ENCODE peak calls at places on chromosomes 13 and 19, in ten cellular contexts. One of them, this sample, is unnamed.

GRCh38 chr13:110645750-110646149 is 30.4 kb downstream of the NAXD start:
- DNase-seq in heart left ventricle: no peak
- DNase-seq in body of pancreas: no peak
- DNase-seq in hippocampal formation: no peak
- DNase-seq in NCI-H1930: no peak
- DNase-seq in AG04450: no peak
- DNase-seq in GM19239: no peak
- DNase-seq in stimulated activated CD8-positive, alpha-beta memory T cell treated with anti-CD3 and anti-CD28 coated beads, Interleukin-12 subunit alpha, Interleukin-12 subunit beta, amount 100 ng/mL, for 4 hours: no peak
- DNase-seq in adrenal gland: no peak
- DNase-seq in ascending aorta: peak; percentile 62
- DNase-seq in this sample: no peak

GRCh38 chr13:27168870-27169525 is 2.6 kb downstream of the USP12 start:
- DNase-seq in body of pancreas: no peak
- DNase-seq in ascending aorta: no peak
- DNase-seq in NCI-H1930: no peak
- DNase-seq in adrenal gland: no peak
- DNase-seq in AG04450: no peak
- DNase-seq in heart left ventricle: no peak
- DNase-seq in stimulated activated CD8-positive, alpha-beta memory T cell treated with anti-CD3 and anti-CD28 coated beads, Interleukin-12 subunit alpha, Interleukin-12 subunit beta, amount 100 ng/mL, for 4 hours: no peak
- DNase-seq in hippocampal formation: no peak
- DNase-seq in GM19239: no peak
- DNase-seq in this sample: no peak

GRCh38 chr13:23321534-23322241 is 111.8 kb downstream of the SACS start:
- DNase-seq in hippocampal formation: no peak
- DNase-seq in stimulated activated CD8-positive, alpha-beta memory T cell treated with anti-CD3 and anti-CD28 coated beads, Interleukin-12 subunit alpha, Interleukin-12 subunit beta, amount 100 ng/mL, for 4 hours: no peak
- DNase-seq in adrenal gland: peak; percentile 57
- DNase-seq in NCI-H1930: no peak
- DNase-seq in heart left ventricle: peak; percentile 45
- DNase-seq in body of pancreas: peak; percentile 28
- DNase-seq in ascending aorta: peak; percentile 92
- DNase-seq in GM19239: peak; percentile 33
- DNase-seq in AG04450: peak; percentile 67
- DNase-seq in this sample: peak; percentile 96

GRCh38 chr13:75792526-75793187 is 156.5 kb downstream of the LMO7 start:
- DNase-seq in adrenal gland: no peak
- DNase-seq in AG04450: peak; percentile 26
- DNase-seq in stimulated activated CD8-positive, alpha-beta memory T cell treated with anti-CD3 and anti-CD28 coated beads, Interleukin-12 subunit alpha, Interleukin-12 subunit beta, amount 100 ng/mL, for 4 hours: no peak
- DNase-seq in ascending aorta: no peak
- DNase-seq in NCI-H1930: no peak
- DNase-seq in hippocampal formation: no peak
- DNase-seq in heart left ventricle: peak; percentile 36
- DNase-seq in body of pancreas: peak; percentile 42
- DNase-seq in GM19239: no peak
- DNase-seq in this sample: peak; percentile 36

GRCh38 chr19:38266981-38267597 is 2.7 kb downstream of the SPINT2 start:
- DNase-seq in GM19239: no peak
- DNase-seq in body of pancreas: peak; percentile 45
- DNase-seq in NCI-H1930: no peak
- DNase-seq in adrenal gland: no peak
- DNase-seq in AG04450: peak; percentile 29
- DNase-seq in stimulated activated CD8-positive, alpha-beta memory T cell treated with anti-CD3 and anti-CD28 coated beads, Interleukin-12 subunit alpha, Interleukin-12 subunit beta, amount 100 ng/mL, for 4 hours: no peak
- DNase-seq in heart left ventricle: no peak
- DNase-seq in hippocampal formation: no peak
- DNase-seq in ascending aorta: no peak
- DNase-seq in this sample: peak; percentile 59

GRCh38 chr13:67296511-67296910 is 66.4 kb upstream of the PCDH9 start:
- DNase-seq in heart left ventricle: no peak
- DNase-seq in adrenal gland: no peak
- DNase-seq in stimulated activated CD8-positive, alpha-beta memory T cell treated with anti-CD3 and anti-CD28 coated beads, Interleukin-12 subunit alpha, Interleukin-12 subunit beta, amount 100 ng/mL, for 4 hours: no peak
- DNase-seq in GM19239: no peak
- DNase-seq in body of pancreas: no peak
- DNase-seq in NCI-H1930: no peak
- DNase-seq in hippocampal formation: no peak
- DNase-seq in ascending aorta: no peak
- DNase-seq in AG04450: no peak
- DNase-seq in this sample: peak; percentile 18

GRCh38 chr19:12126707-12127106 is 13.4 kb downstream of the ZNF20 start:
- DNase-seq in ascending aorta: no peak
- DNase-seq in GM19239: no peak
- DNase-seq in heart left ventricle: no peak
- DNase-seq in AG04450: no peak
- DNase-seq in NCI-H1930: no peak
- DNase-seq in stimulated activated CD8-positive, alpha-beta memory T cell treated with anti-CD3 and anti-CD28 coated beads, Interleukin-12 subunit alpha, Interleukin-12 subunit beta, amount 100 ng/mL, for 4 hours: no peak
- DNase-seq in body of pancreas: peak; percentile 11
- DNase-seq in adrenal gland: no peak
- DNase-seq in hippocampal formation: no peak
- DNase-seq in this sample: no peak

GRCh38 chr19:13208131-13208963 is 58.1 kb downstream of the IER2 start:
- DNase-seq in hippocampal formation: no peak
- DNase-seq in NCI-H1930: no peak
- DNase-seq in GM19239: peak; percentile 94
- DNase-seq in body of pancreas: peak; percentile 24
- DNase-seq in ascending aorta: peak; percentile 80
- DNase-seq in AG04450: peak; percentile 63
- DNase-seq in adrenal gland: peak; percentile 47
- DNase-seq in heart left ventricle: peak; percentile 72
- DNase-seq in stimulated activated CD8-positive, alpha-beta memory T cell treated with anti-CD3 and anti-CD28 coated beads, Interleukin-12 subunit alpha, Interleukin-12 subunit beta, amount 100 ng/mL, for 4 hours: peak; percentile 24
- DNase-seq in this sample: peak; percentile 68

GRCh38 chr13:38348890-38349289 is 761 bp upstream of the UFM1 start:
- DNase-seq in stimulated activated CD8-positive, alpha-beta memory T cell treated with anti-CD3 and anti-CD28 coated beads, Interleukin-12 subunit alpha, Interleukin-12 subunit beta, amount 100 ng/mL, for 4 hours: peak; percentile 6
- DNase-seq in AG04450: no peak
- DNase-seq in GM19239: no peak
- DNase-seq in body of pancreas: no peak
- DNase-seq in hippocampal formation: peak; percentile 52
- DNase-seq in NCI-H1930: no peak
- DNase-seq in ascending aorta: no peak
- DNase-seq in heart left ventricle: no peak
- DNase-seq in adrenal gland: no peak
- DNase-seq in this sample: peak; percentile 25

GRCh38 chr13:33328691-33329090 is 43.1 kb upstream of the STARD13 start:
- DNase-seq in heart left ventricle: no peak
- DNase-seq in AG04450: no peak
- DNase-seq in NCI-H1930: no peak
- DNase-seq in GM19239: no peak
- DNase-seq in body of pancreas: no peak
- DNase-seq in adrenal gland: no peak
- DNase-seq in ascending aorta: no peak
- DNase-seq in hippocampal formation: no peak
- DNase-seq in stimulated activated CD8-positive, alpha-beta memory T cell treated with anti-CD3 and anti-CD28 coated beads, Interleukin-12 subunit alpha, Interleukin-12 subunit beta, amount 100 ng/mL, for 4 hours: no peak
- DNase-seq in this sample: peak; percentile 43

GRCh38 chr19:40365613-40366401 is 17.3 kb downstream of the PLD3 start:
- DNase-seq in AG04450: peak; percentile 39
- DNase-seq in GM19239: peak; percentile 94
- DNase-seq in NCI-H1930: no peak
- DNase-seq in body of pancreas: peak; percentile 63
- DNase-seq in stimulated activated CD8-positive, alpha-beta memory T cell treated with anti-CD3 and anti-CD28 coated beads, Interleukin-12 subunit alpha, Interleukin-12 subunit beta, amount 100 ng/mL, for 4 hours: peak; percentile 19
- DNase-seq in adrenal gland: peak; percentile 78
- DNase-seq in hippocampal formation: no peak
- DNase-seq in ascending aorta: no peak
- DNase-seq in heart left ventricle: peak; percentile 63
- DNase-seq in this sample: peak; percentile 79

GRCh38 chr19:10516671-10517286 is 468 bp downstream of the S1PR5 start:
- DNase-seq in body of pancreas: no peak
- DNase-seq in heart left ventricle: no peak
- DNase-seq in hippocampal formation: no peak
- DNase-seq in adrenal gland: no peak
- DNase-seq in NCI-H1930: no peak
- DNase-seq in AG04450: no peak
- DNase-seq in ascending aorta: no peak
- DNase-seq in GM19239: no peak
- DNase-seq in stimulated activated CD8-positive, alpha-beta memory T cell treated with anti-CD3 and anti-CD28 coated beads, Interleukin-12 subunit alpha, Interleukin-12 subunit beta, amount 100 ng/mL, for 4 hours: no peak
- DNase-seq in this sample: peak; percentile 50

GRCh38 chr19:30520735-30521479 is 148.7 kb downstream of the ZNF536 start:
- DNase-seq in stimulated activated CD8-positive, alpha-beta memory T cell treated with anti-CD3 and anti-CD28 coated beads, Interleukin-12 subunit alpha, Interleukin-12 subunit beta, amount 100 ng/mL, for 4 hours: no peak
- DNase-seq in hippocampal formation: no peak
- DNase-seq in adrenal gland: no peak
- DNase-seq in ascending aorta: no peak
- DNase-seq in heart left ventricle: no peak
- DNase-seq in body of pancreas: no peak
- DNase-seq in AG04450: no peak
- DNase-seq in GM19239: no peak
- DNase-seq in NCI-H1930: no peak
- DNase-seq in this sample: no peak

This sample was measured in EL.